ENCODE peak calls at places on chromosomes 4 and X, in five cellular contexts. T is AG10803, D is bronchial epithelial cell, R is H1, H is fibroblast of the aortic adventitia. L is an unnamed sample.

GRCh38 chr4:38965866-38966265 is 66.3 kb downstream of the TMEM156 start:
- DNase-seq in T (no peak), D (no peak), R (no peak), H (no peak), L (no peak)

GRCh38 chr4:39526283-39526682 is 956 bp downstream of the UGDH start:
- DNase-seq in T (no peak), D (no peak), R (no peak), H (no peak), L (no peak)

GRCh38 chr4:14749910-14750309 is 252.4 kb upstream of the CPEB2 start:
- DNase-seq in T (peak), D (peak), R (no peak), H (peak), L (no peak)

GRCh38 chrX:65136424-65136823 is 160.2 kb upstream of the ZC4H2 start:
- DNase-seq in T (no peak), D (no peak), R (no peak), H (no peak), L (no peak)

GRCh38 chr4:163173713-163174112 is 7.0 kb upstream of the NAF1 start:
- DNase-seq in T (no peak), D (no peak), R (no peak), H (no peak), L (no peak)

GRCh38 chr4:128979934-128980333 is 113.4 kb downstream of the SCLT1 start:
- DNase-seq in T (peak), D (peak), R (no peak), H (peak), L (no peak)

GRCh38 chrX:153469811-153470410 is 465 bp downstream of the HAUS7 start:
- DNase-seq in T (peak), D (peak), R (no peak), H (peak), L (no peak)

GRCh38 chr4:99061048-99061447 is 27.5 kb downstream of the ADH5 start:
- DNase-seq in T (peak), D (no peak), R (no peak), H (no peak), L (no peak)

GRCh38 chr4:107896158-107896645 is 35.1 kb upstream of the CYP2U1 start:
- DNase-seq in T (peak), D (peak), R (no peak), H (peak), L (no peak)

GRCh38 chrX:56564921-56565861 is 1.8 kb downstream of the UBQLN2 start:
- DNase-seq in T (no peak), D (no peak), R (no peak), H (no peak), L (no peak)

GRCh38 chrX:120310861-120311631 is at the start of gene TMEM255A:
- DNase-seq in T (no peak), D (no peak), R (no peak), H (no peak), L (no peak)

GRCh38 chrX:46180258-46180687 is 364.9 kb downstream of the ZNF674 start:
- DNase-seq in T (peak), D (peak), R (no peak), H (peak), L (no peak)

GRCh38 chrX:149497626-149498025 is 7.5 kb downstream of the IDS start:
- DNase-seq in T (peak), D (peak), R (no peak), H (peak), L (no peak)

DNA sequence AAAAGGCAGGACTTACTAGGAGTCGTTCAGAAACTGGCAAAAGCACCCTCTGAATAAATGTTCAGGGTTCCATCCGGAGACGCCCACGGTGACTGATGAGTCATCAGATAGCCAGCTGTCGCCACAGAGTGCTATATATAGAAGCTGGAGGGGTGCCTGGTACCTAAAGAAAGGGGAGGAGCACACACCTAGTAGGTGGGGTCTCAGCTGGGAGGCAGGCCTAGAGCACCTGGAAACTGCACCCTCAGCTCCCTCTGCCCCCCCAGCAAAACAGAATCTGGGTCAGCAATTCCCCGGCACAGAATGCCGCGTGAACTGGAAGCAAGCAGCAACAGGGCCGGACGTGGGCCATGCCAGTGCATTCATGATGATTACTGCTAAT is 242.0 kb downstream of the BCOR start:
- DNase-seq in T (no peak), D (peak), R (no peak), H (peak), L (no peak)
- H3K4me3 ChIP-seq in T (no peak), D (no peak), R (peak), H (no peak), L (no peak)

GRCh38 chrX:40158036-40158706 is 60.4 kb upstream of the BCOR start:
- DNase-seq in T (no peak), D (no peak), R (no peak), H (no peak), L (no peak)
- H3K4me3 ChIP-seq in T (peak), D (peak), R (peak), H (peak), L (peak)

GRCh38 chr4:1247811-1248261 is 1.1 kb downstream of the CTBP1 start:
- DNase-seq in T (no peak), D (peak), R (no peak), H (no peak), L (peak)

GRCh38 chr4:1244978-1245471 is 3.9 kb downstream of the CTBP1 start:
- DNase-seq in T (no peak), D (no peak), R (no peak), H (no peak), L (no peak)

GRCh38 chr4:1245481-1246051 is 3.4 kb downstream of the CTBP1 start:
- DNase-seq in T (no peak), D (no peak), R (no peak), H (no peak), L (peak)

GRCh38 chr4:1246901-1247810 is 1.8 kb downstream of the CTBP1 start:
- DNase-seq in T (no peak), D (no peak), R (no peak), H (no peak), L (peak)

DNA sequence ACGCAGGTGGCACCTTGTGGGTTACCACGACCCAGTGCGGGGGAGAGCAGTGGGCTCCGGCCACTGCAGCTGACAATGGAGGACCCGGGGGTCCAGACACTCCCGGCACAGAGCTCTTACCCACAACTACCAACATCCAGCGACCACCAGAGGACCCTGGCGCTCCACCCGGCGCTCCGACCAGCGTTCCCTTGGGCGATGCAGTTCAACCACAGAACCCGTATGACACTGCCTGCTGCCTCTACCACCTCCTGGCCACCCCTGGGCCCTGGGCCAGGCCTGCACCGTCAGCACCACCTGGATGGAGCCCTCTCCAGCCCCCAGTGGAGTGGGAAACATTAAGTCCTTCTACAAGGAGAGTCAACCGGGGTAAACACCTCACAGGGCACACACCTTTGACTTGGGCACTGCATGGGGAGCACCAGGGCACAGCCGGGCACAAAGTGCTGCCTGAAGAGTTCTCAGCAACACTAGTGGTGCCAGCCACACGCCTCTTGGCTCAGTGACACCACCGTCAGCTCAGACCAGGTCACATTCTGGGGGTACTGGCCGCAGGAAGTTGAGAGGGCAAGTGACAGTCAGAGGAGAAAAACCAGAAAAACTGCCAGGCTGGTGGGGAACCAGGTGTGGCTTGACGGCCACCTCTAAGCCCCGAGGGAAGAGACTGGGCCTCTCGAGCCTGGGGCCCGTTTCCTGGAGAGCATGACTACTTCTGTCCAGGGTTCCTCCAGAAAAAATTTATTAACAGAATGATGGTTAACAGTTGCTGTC is 2.6 kb downstream of the CTBP1 start:
- DNase-seq in T (no peak), D (no peak), R (no peak), H (no peak), L (peak)
- H3K4me3 ChIP-seq in T (peak), D (no peak), R (no peak), H (peak), L (peak)

GRCh38 chrX:1202251-1202650 is 10.2 kb downstream of the CRLF2 start:
- DNase-seq in T (no peak), D (no peak), R (no peak), H (no peak), L (no peak)

GRCh38 chrX:1207496-1208025 is 4.9 kb downstream of the CRLF2 start:
- DNase-seq in T (no peak), D (no peak), R (no peak), H (no peak), L (no peak)

GRCh38 chrX:1210844-1211243 is 1.6 kb downstream of the CRLF2 start:
- DNase-seq in T (no peak), D (no peak), R (no peak), H (no peak), L (no peak)

GRCh38 chrX:1205681-1206611 is 6.5 kb downstream of the CRLF2 start:
- DNase-seq in T (peak), D (peak), R (peak), H (peak), L (no peak)
- H3K4me3 ChIP-seq in T (no peak), D (no peak), R (peak), H (no peak), L (peak)

GRCh38 chr4:176334066-176334465 is 14.3 kb downstream of the SPCS3 start:
- DNase-seq in T (no peak), D (no peak), R (no peak), H (no peak), L (no peak)
- H3K4me3 ChIP-seq in T (no peak), D (no peak), R (no peak), H (no peak), L (no peak)

L was measured in tibial artery.